ENCODE peak calls at places on chromosomes 6 and 20, in seven cellular contexts. One of them, this sample, is unnamed.

GRCh38 chr6:169921227-169921626 is 169.8 kb downstream of the ERMARD start:
- DNase-seq in activated CD4-positive, CD25-positive, alpha-beta regulatory T cell treated with anti-CD3 and anti-CD28 coated beads, Interleukin-2, amount 50 U/mL, for 72 hours: no peak
- DNase-seq in stimulated activated CD4-positive, alpha-beta T cell treated with anti-CD3 and anti-CD28 coated beads, Interleukin-4, amount 100 ng/mL, for 48 hours: no peak
- DNase-seq in astrocyte of the spinal cord: no peak
- DNase-seq in astrocyte of the cerebellum: no peak
- DNase-seq in DMS 273 treated with DMSO at 0.1 percent for 48 hours: no peak
- DNase-seq in hepatocyte: no peak
- DNase-seq in this sample: no peak

GRCh38 chr20:63372971-63373885 is 12.1 kb upstream of the CHRNA4 start:
- DNase-seq in DMS 273 treated with DMSO at 0.1 percent for 48 hours: no peak
- DNase-seq in astrocyte of the spinal cord: no peak
- DNase-seq in hepatocyte: no peak
- DNase-seq in activated CD4-positive, CD25-positive, alpha-beta regulatory T cell treated with anti-CD3 and anti-CD28 coated beads, Interleukin-2, amount 50 U/mL, for 72 hours: no peak
- DNase-seq in astrocyte of the cerebellum: no peak
- DNase-seq in stimulated activated CD4-positive, alpha-beta T cell treated with anti-CD3 and anti-CD28 coated beads, Interleukin-4, amount 100 ng/mL, for 48 hours: no peak
- DNase-seq in this sample: no peak

GRCh38 chr6:111478064-111478476 is 4.9 kb downstream of the REV3L start:
- DNase-seq in astrocyte of the cerebellum: no peak
- DNase-seq in hepatocyte: no peak
- DNase-seq in DMS 273 treated with DMSO at 0.1 percent for 48 hours: no peak
- DNase-seq in astrocyte of the spinal cord: peak; percentile 55
- DNase-seq in stimulated activated CD4-positive, alpha-beta T cell treated with anti-CD3 and anti-CD28 coated beads, Interleukin-4, amount 100 ng/mL, for 48 hours: no peak
- DNase-seq in activated CD4-positive, CD25-positive, alpha-beta regulatory T cell treated with anti-CD3 and anti-CD28 coated beads, Interleukin-2, amount 50 U/mL, for 72 hours: no peak
- DNase-seq in this sample: no peak

GRCh38 chr6:21754891-21755290 is 161.3 kb downstream of the SOX4 start:
- DNase-seq in activated CD4-positive, CD25-positive, alpha-beta regulatory T cell treated with anti-CD3 and anti-CD28 coated beads, Interleukin-2, amount 50 U/mL, for 72 hours: no peak
- DNase-seq in hepatocyte: peak; percentile 42
- DNase-seq in stimulated activated CD4-positive, alpha-beta T cell treated with anti-CD3 and anti-CD28 coated beads, Interleukin-4, amount 100 ng/mL, for 48 hours: no peak
- DNase-seq in astrocyte of the cerebellum: no peak
- DNase-seq in astrocyte of the spinal cord: peak; percentile 74
- DNase-seq in DMS 273 treated with DMSO at 0.1 percent for 48 hours: no peak
- DNase-seq in this sample: no peak

GRCh38 chr6:36976005-36976261 is 10.1 kb downstream of the MTCH1 start:
- DNase-seq in activated CD4-positive, CD25-positive, alpha-beta regulatory T cell treated with anti-CD3 and anti-CD28 coated beads, Interleukin-2, amount 50 U/mL, for 72 hours: no peak
- DNase-seq in astrocyte of the spinal cord: no peak
- DNase-seq in DMS 273 treated with DMSO at 0.1 percent for 48 hours: no peak
- DNase-seq in astrocyte of the cerebellum: no peak
- DNase-seq in hepatocyte: no peak
- DNase-seq in stimulated activated CD4-positive, alpha-beta T cell treated with anti-CD3 and anti-CD28 coated beads, Interleukin-4, amount 100 ng/mL, for 48 hours: no peak
- DNase-seq in this sample: no peak

GRCh38 chr6:123393333-123393732 is 243.4 kb downstream of the TRDN start:
- DNase-seq in hepatocyte: peak; percentile 12
- DNase-seq in astrocyte of the spinal cord: peak; percentile 49
- DNase-seq in astrocyte of the cerebellum: no peak
- DNase-seq in activated CD4-positive, CD25-positive, alpha-beta regulatory T cell treated with anti-CD3 and anti-CD28 coated beads, Interleukin-2, amount 50 U/mL, for 72 hours: no peak
- DNase-seq in stimulated activated CD4-positive, alpha-beta T cell treated with anti-CD3 and anti-CD28 coated beads, Interleukin-4, amount 100 ng/mL, for 48 hours: no peak
- DNase-seq in DMS 273 treated with DMSO at 0.1 percent for 48 hours: no peak
- DNase-seq in this sample: peak; percentile 70

GRCh38 chr20:37361336-37361735 is 15.4 kb downstream of the SRC start:
- DNase-seq in stimulated activated CD4-positive, alpha-beta T cell treated with anti-CD3 and anti-CD28 coated beads, Interleukin-4, amount 100 ng/mL, for 48 hours: no peak
- DNase-seq in DMS 273 treated with DMSO at 0.1 percent for 48 hours: no peak
- DNase-seq in astrocyte of the cerebellum: no peak
- DNase-seq in hepatocyte: no peak
- DNase-seq in activated CD4-positive, CD25-positive, alpha-beta regulatory T cell treated with anti-CD3 and anti-CD28 coated beads, Interleukin-2, amount 50 U/mL, for 72 hours: peak; percentile 15
- DNase-seq in astrocyte of the spinal cord: no peak
- DNase-seq in this sample: no peak

GRCh38 chr6:140208286-140208685 is 833.8 kb upstream of the CITED2 start:
- DNase-seq in astrocyte of the cerebellum: no peak
- DNase-seq in astrocyte of the spinal cord: no peak
- DNase-seq in DMS 273 treated with DMSO at 0.1 percent for 48 hours: peak; percentile 91
- DNase-seq in stimulated activated CD4-positive, alpha-beta T cell treated with anti-CD3 and anti-CD28 coated beads, Interleukin-4, amount 100 ng/mL, for 48 hours: no peak
- DNase-seq in activated CD4-positive, CD25-positive, alpha-beta regulatory T cell treated with anti-CD3 and anti-CD28 coated beads, Interleukin-2, amount 50 U/mL, for 72 hours: no peak
- DNase-seq in hepatocyte: no peak
- DNase-seq in this sample: peak; percentile 85

GRCh38 chr20:1122388-1123315 is 4.2 kb downstream of the PSMF1 start:
- DNase-seq in hepatocyte: peak; percentile 44
- DNase-seq in DMS 273 treated with DMSO at 0.1 percent for 48 hours: no peak
- DNase-seq in activated CD4-positive, CD25-positive, alpha-beta regulatory T cell treated with anti-CD3 and anti-CD28 coated beads, Interleukin-2, amount 50 U/mL, for 72 hours: no peak
- DNase-seq in astrocyte of the spinal cord: peak; percentile 48
- DNase-seq in stimulated activated CD4-positive, alpha-beta T cell treated with anti-CD3 and anti-CD28 coated beads, Interleukin-4, amount 100 ng/mL, for 48 hours: no peak
- DNase-seq in astrocyte of the cerebellum: peak; percentile 19
- DNase-seq in this sample: no peak

GRCh38 chr20:52082612-52083011 is 109.0 kb downstream of the ZFP64 start:
- DNase-seq in stimulated activated CD4-positive, alpha-beta T cell treated with anti-CD3 and anti-CD28 coated beads, Interleukin-4, amount 100 ng/mL, for 48 hours: no peak
- DNase-seq in astrocyte of the spinal cord: peak; percentile 14
- DNase-seq in astrocyte of the cerebellum: no peak
- DNase-seq in hepatocyte: no peak
- DNase-seq in DMS 273 treated with DMSO at 0.1 percent for 48 hours: no peak
- DNase-seq in activated CD4-positive, CD25-positive, alpha-beta regulatory T cell treated with anti-CD3 and anti-CD28 coated beads, Interleukin-2, amount 50 U/mL, for 72 hours: no peak
- DNase-seq in this sample: no peak

GRCh38 chr20:4896971-4897497 is 104.3 kb downstream of the SLC23A2 start:
- DNase-seq in stimulated activated CD4-positive, alpha-beta T cell treated with anti-CD3 and anti-CD28 coated beads, Interleukin-4, amount 100 ng/mL, for 48 hours: no peak
- DNase-seq in hepatocyte: peak; percentile 40
- DNase-seq in DMS 273 treated with DMSO at 0.1 percent for 48 hours: no peak
- DNase-seq in astrocyte of the spinal cord: no peak
- DNase-seq in activated CD4-positive, CD25-positive, alpha-beta regulatory T cell treated with anti-CD3 and anti-CD28 coated beads, Interleukin-2, amount 50 U/mL, for 72 hours: no peak
- DNase-seq in astrocyte of the cerebellum: no peak
- DNase-seq in this sample: no peak

GRCh38 chr6:72760130-72760793 is 138.4 kb downstream of the KCNQ5 start:
- DNase-seq in DMS 273 treated with DMSO at 0.1 percent for 48 hours: no peak
- DNase-seq in astrocyte of the cerebellum: no peak
- DNase-seq in astrocyte of the spinal cord: peak; percentile 28
- DNase-seq in activated CD4-positive, CD25-positive, alpha-beta regulatory T cell treated with anti-CD3 and anti-CD28 coated beads, Interleukin-2, amount 50 U/mL, for 72 hours: no peak
- DNase-seq in stimulated activated CD4-positive, alpha-beta T cell treated with anti-CD3 and anti-CD28 coated beads, Interleukin-4, amount 100 ng/mL, for 48 hours: no peak
- DNase-seq in hepatocyte: no peak
- DNase-seq in this sample: peak; percentile 13

GRCh38 chr6:126204598-126204997 is 135.3 kb upstream of the CENPW start:
- DNase-seq in astrocyte of the cerebellum: no peak
- DNase-seq in stimulated activated CD4-positive, alpha-beta T cell treated with anti-CD3 and anti-CD28 coated beads, Interleukin-4, amount 100 ng/mL, for 48 hours: no peak
- DNase-seq in activated CD4-positive, CD25-positive, alpha-beta regulatory T cell treated with anti-CD3 and anti-CD28 coated beads, Interleukin-2, amount 50 U/mL, for 72 hours: no peak
- DNase-seq in hepatocyte: no peak
- DNase-seq in DMS 273 treated with DMSO at 0.1 percent for 48 hours: no peak
- DNase-seq in astrocyte of the spinal cord: no peak
- DNase-seq in this sample: no peak

GRCh38 chr6:162442675-162443074 is 284.9 kb downstream of the PRKN start:
- DNase-seq in astrocyte of the cerebellum: peak; percentile 3
- DNase-seq in astrocyte of the spinal cord: no peak
- DNase-seq in DMS 273 treated with DMSO at 0.1 percent for 48 hours: no peak
- DNase-seq in stimulated activated CD4-positive, alpha-beta T cell treated with anti-CD3 and anti-CD28 coated beads, Interleukin-4, amount 100 ng/mL, for 48 hours: no peak
- DNase-seq in hepatocyte: peak; percentile 19
- DNase-seq in activated CD4-positive, CD25-positive, alpha-beta regulatory T cell treated with anti-CD3 and anti-CD28 coated beads, Interleukin-2, amount 50 U/mL, for 72 hours: no peak
- DNase-seq in this sample: no peak

GRCh38 chr20:51417745-51418529 is 124.6 kb downstream of the NFATC2 start:
- DNase-seq in stimulated activated CD4-positive, alpha-beta T cell treated with anti-CD3 and anti-CD28 coated beads, Interleukin-4, amount 100 ng/mL, for 48 hours: no peak
- DNase-seq in activated CD4-positive, CD25-positive, alpha-beta regulatory T cell treated with anti-CD3 and anti-CD28 coated beads, Interleukin-2, amount 50 U/mL, for 72 hours: no peak
- DNase-seq in DMS 273 treated with DMSO at 0.1 percent for 48 hours: no peak
- DNase-seq in astrocyte of the spinal cord: no peak
- DNase-seq in astrocyte of the cerebellum: no peak
- DNase-seq in hepatocyte: no peak
- DNase-seq in this sample: no peak

GRCh38 chr20:63102720-63103375 is 96.1 kb upstream of the BHLHE23 start:
- DNase-seq in DMS 273 treated with DMSO at 0.1 percent for 48 hours: no peak
- DNase-seq in astrocyte of the cerebellum: no peak
- DNase-seq in activated CD4-positive, CD25-positive, alpha-beta regulatory T cell treated with anti-CD3 and anti-CD28 coated beads, Interleukin-2, amount 50 U/mL, for 72 hours: peak; percentile 62
- DNase-seq in astrocyte of the spinal cord: no peak
- DNase-seq in stimulated activated CD4-positive, alpha-beta T cell treated with anti-CD3 and anti-CD28 coated beads, Interleukin-4, amount 100 ng/mL, for 48 hours: peak; percentile 60
- DNase-seq in hepatocyte: no peak
- DNase-seq in this sample: no peak

GRCh38 chr6:170289108-170289931 is 1.6 kb downstream of the DLL1 start:
- DNase-seq in astrocyte of the cerebellum: no peak
- DNase-seq in activated CD4-positive, CD25-positive, alpha-beta regulatory T cell treated with anti-CD3 and anti-CD28 coated beads, Interleukin-2, amount 50 U/mL, for 72 hours: no peak
- DNase-seq in DMS 273 treated with DMSO at 0.1 percent for 48 hours: no peak
- DNase-seq in stimulated activated CD4-positive, alpha-beta T cell treated with anti-CD3 and anti-CD28 coated beads, Interleukin-4, amount 100 ng/mL, for 48 hours: no peak
- DNase-seq in hepatocyte: no peak
- DNase-seq in astrocyte of the spinal cord: no peak
- DNase-seq in this sample: no peak

GRCh38 chr6:159169193-159169555 is at the start of gene FNDC1:
- DNase-seq in stimulated activated CD4-positive, alpha-beta T cell treated with anti-CD3 and anti-CD28 coated beads, Interleukin-4, amount 100 ng/mL, for 48 hours: peak; percentile 59
- DNase-seq in DMS 273 treated with DMSO at 0.1 percent for 48 hours: no peak
- DNase-seq in astrocyte of the spinal cord: no peak
- DNase-seq in activated CD4-positive, CD25-positive, alpha-beta regulatory T cell treated with anti-CD3 and anti-CD28 coated beads, Interleukin-2, amount 50 U/mL, for 72 hours: peak; percentile 71
- DNase-seq in astrocyte of the cerebellum: no peak
- DNase-seq in hepatocyte: peak; percentile 84
- DNase-seq in this sample: no peak

GRCh38 chr6:34791164-34791841 is 580 bp upstream of the BLTP3A start:
- DNase-seq in hepatocyte: peak; percentile 69
- DNase-seq in astrocyte of the cerebellum: no peak
- DNase-seq in stimulated activated CD4-positive, alpha-beta T cell treated with anti-CD3 and anti-CD28 coated beads, Interleukin-4, amount 100 ng/mL, for 48 hours: peak; percentile 18
- DNase-seq in activated CD4-positive, CD25-positive, alpha-beta regulatory T cell treated with anti-CD3 and anti-CD28 coated beads, Interleukin-2, amount 50 U/mL, for 72 hours: no peak
- DNase-seq in astrocyte of the spinal cord: peak; percentile 25
- DNase-seq in DMS 273 treated with DMSO at 0.1 percent for 48 hours: peak; percentile 56
- DNase-seq in this sample: peak; percentile 26

GRCh38 chr6:132259070-132259469 is 142.2 kb downstream of the MOXD1 start:
- DNase-seq in stimulated activated CD4-positive, alpha-beta T cell treated with anti-CD3 and anti-CD28 coated beads, Interleukin-4, amount 100 ng/mL, for 48 hours: no peak
- DNase-seq in astrocyte of the spinal cord: peak; percentile 52
- DNase-seq in astrocyte of the cerebellum: peak; percentile 29
- DNase-seq in hepatocyte: peak; percentile 19
- DNase-seq in DMS 273 treated with DMSO at 0.1 percent for 48 hours: no peak
- DNase-seq in activated CD4-positive, CD25-positive, alpha-beta regulatory T cell treated with anti-CD3 and anti-CD28 coated beads, Interleukin-2, amount 50 U/mL, for 72 hours: no peak
- DNase-seq in this sample: no peak

GRCh38 chr20:9831032-9831431 is 7.8 kb downstream of the PAK5 start:
- DNase-seq in astrocyte of the spinal cord: no peak
- DNase-seq in activated CD4-positive, CD25-positive, alpha-beta regulatory T cell treated with anti-CD3 and anti-CD28 coated beads, Interleukin-2, amount 50 U/mL, for 72 hours: no peak
- DNase-seq in hepatocyte: no peak
- DNase-seq in astrocyte of the cerebellum: no peak
- DNase-seq in stimulated activated CD4-positive, alpha-beta T cell treated with anti-CD3 and anti-CD28 coated beads, Interleukin-4, amount 100 ng/mL, for 48 hours: no peak
- DNase-seq in DMS 273 treated with DMSO at 0.1 percent for 48 hours: no peak
- DNase-seq in this sample: no peak

GRCh38 chr20:10297684-10298240 is 79.1 kb downstream of the SNAP25 start:
- DNase-seq in stimulated activated CD4-positive, alpha-beta T cell treated with anti-CD3 and anti-CD28 coated beads, Interleukin-4, amount 100 ng/mL, for 48 hours: no peak
- DNase-seq in astrocyte of the spinal cord: peak; percentile 35
- DNase-seq in activated CD4-positive, CD25-positive, alpha-beta regulatory T cell treated with anti-CD3 and anti-CD28 coated beads, Interleukin-2, amount 50 U/mL, for 72 hours: no peak
- DNase-seq in DMS 273 treated with DMSO at 0.1 percent for 48 hours: no peak
- DNase-seq in astrocyte of the cerebellum: no peak
- DNase-seq in hepatocyte: no peak
- DNase-seq in this sample: no peak

GRCh38 chr6:121305957-121306607 is 28.2 kb downstream of the TBC1D32 start:
- DNase-seq in activated CD4-positive, CD25-positive, alpha-beta regulatory T cell treated with anti-CD3 and anti-CD28 coated beads, Interleukin-2, amount 50 U/mL, for 72 hours: no peak
- DNase-seq in astrocyte of the spinal cord: peak; percentile 53
- DNase-seq in astrocyte of the cerebellum: peak; percentile 16
- DNase-seq in hepatocyte: peak; percentile 49
- DNase-seq in DMS 273 treated with DMSO at 0.1 percent for 48 hours: peak; percentile 4
- DNase-seq in stimulated activated CD4-positive, alpha-beta T cell treated with anti-CD3 and anti-CD28 coated beads, Interleukin-4, amount 100 ng/mL, for 48 hours: no peak
- DNase-seq in this sample: no peak

GRCh38 chr6:135054238-135054574 is 416 bp downstream of the HBS1L start:
- DNase-seq in activated CD4-positive, CD25-positive, alpha-beta regulatory T cell treated with anti-CD3 and anti-CD28 coated beads, Interleukin-2, amount 50 U/mL, for 72 hours: no peak
- DNase-seq in stimulated activated CD4-positive, alpha-beta T cell treated with anti-CD3 and anti-CD28 coated beads, Interleukin-4, amount 100 ng/mL, for 48 hours: no peak
- DNase-seq in astrocyte of the cerebellum: no peak
- DNase-seq in DMS 273 treated with DMSO at 0.1 percent for 48 hours: no peak
- DNase-seq in hepatocyte: peak; percentile 4
- DNase-seq in astrocyte of the spinal cord: no peak
- DNase-seq in this sample: no peak

GRCh38 chr20:57680131-57680716 is 29.6 kb downstream of the PMEPA1 start:
- DNase-seq in activated CD4-positive, CD25-positive, alpha-beta regulatory T cell treated with anti-CD3 and anti-CD28 coated beads, Interleukin-2, amount 50 U/mL, for 72 hours: no peak
- DNase-seq in astrocyte of the cerebellum: no peak
- DNase-seq in DMS 273 treated with DMSO at 0.1 percent for 48 hours: no peak
- DNase-seq in astrocyte of the spinal cord: no peak
- DNase-seq in hepatocyte: no peak
- DNase-seq in stimulated activated CD4-positive, alpha-beta T cell treated with anti-CD3 and anti-CD28 coated beads, Interleukin-4, amount 100 ng/mL, for 48 hours: no peak
- DNase-seq in this sample: no peak

GRCh38 chr20:1870792-1871550 is 24.2 kb upstream of the SIRPA start:
- DNase-seq in astrocyte of the spinal cord: no peak
- DNase-seq in stimulated activated CD4-positive, alpha-beta T cell treated with anti-CD3 and anti-CD28 coated beads, Interleukin-4, amount 100 ng/mL, for 48 hours: no peak
- DNase-seq in activated CD4-positive, CD25-positive, alpha-beta regulatory T cell treated with anti-CD3 and anti-CD28 coated beads, Interleukin-2, amount 50 U/mL, for 72 hours: no peak
- DNase-seq in hepatocyte: peak; percentile 64
- DNase-seq in DMS 273 treated with DMSO at 0.1 percent for 48 hours: no peak
- DNase-seq in astrocyte of the cerebellum: no peak
- DNase-seq in this sample: no peak

GRCh38 chr20:60100780-60101179 is 142.6 kb downstream of the CDH26 start:
- DNase-seq in hepatocyte: no peak
- DNase-seq in astrocyte of the spinal cord: no peak
- DNase-seq in astrocyte of the cerebellum: no peak
- DNase-seq in activated CD4-positive, CD25-positive, alpha-beta regulatory T cell treated with anti-CD3 and anti-CD28 coated beads, Interleukin-2, amount 50 U/mL, for 72 hours: no peak
- DNase-seq in DMS 273 treated with DMSO at 0.1 percent for 48 hours: no peak
- DNase-seq in stimulated activated CD4-positive, alpha-beta T cell treated with anti-CD3 and anti-CD28 coated beads, Interleukin-4, amount 100 ng/mL, for 48 hours: no peak
- DNase-seq in this sample: no peak

GRCh38 chr6:138654715-138655634 is 118.6 kb upstream of the CCDC28A start:
- DNase-seq in astrocyte of the cerebellum: no peak
- DNase-seq in hepatocyte: no peak
- DNase-seq in activated CD4-positive, CD25-positive, alpha-beta regulatory T cell treated with anti-CD3 and anti-CD28 coated beads, Interleukin-2, amount 50 U/mL, for 72 hours: no peak
- DNase-seq in astrocyte of the spinal cord: peak; percentile 46
- DNase-seq in DMS 273 treated with DMSO at 0.1 percent for 48 hours: no peak
- DNase-seq in stimulated activated CD4-positive, alpha-beta T cell treated with anti-CD3 and anti-CD28 coated beads, Interleukin-4, amount 100 ng/mL, for 48 hours: no peak
- DNase-seq in this sample: no peak

GRCh38 chr20:35318502-35319157 is 26.4 kb upstream of the FAM83C start:
- DNase-seq in astrocyte of the cerebellum: peak; percentile 63
- DNase-seq in stimulated activated CD4-positive, alpha-beta T cell treated with anti-CD3 and anti-CD28 coated beads, Interleukin-4, amount 100 ng/mL, for 48 hours: no peak
- DNase-seq in hepatocyte: peak; percentile 83
- DNase-seq in activated CD4-positive, CD25-positive, alpha-beta regulatory T cell treated with anti-CD3 and anti-CD28 coated beads, Interleukin-2, amount 50 U/mL, for 72 hours: no peak
- DNase-seq in astrocyte of the spinal cord: peak; percentile 86
- DNase-seq in DMS 273 treated with DMSO at 0.1 percent for 48 hours: no peak
- DNase-seq in this sample: no peak

GRCh38 chr6:153392156-153392555 is 261.1 kb upstream of the RGS17 start:
- DNase-seq in astrocyte of the spinal cord: peak; percentile 5
- DNase-seq in hepatocyte: no peak
- DNase-seq in stimulated activated CD4-positive, alpha-beta T cell treated with anti-CD3 and anti-CD28 coated beads, Interleukin-4, amount 100 ng/mL, for 48 hours: no peak
- DNase-seq in activated CD4-positive, CD25-positive, alpha-beta regulatory T cell treated with anti-CD3 and anti-CD28 coated beads, Interleukin-2, amount 50 U/mL, for 72 hours: no peak
- DNase-seq in DMS 273 treated with DMSO at 0.1 percent for 48 hours: no peak
- DNase-seq in astrocyte of the cerebellum: no peak
- DNase-seq in this sample: no peak

GRCh38 chr6:52558266-52559000 is 18.4 kb downstream of the TRAM2 start:
- DNase-seq in DMS 273 treated with DMSO at 0.1 percent for 48 hours: no peak
- DNase-seq in astrocyte of the spinal cord: no peak
- DNase-seq in hepatocyte: no peak
- DNase-seq in activated CD4-positive, CD25-positive, alpha-beta regulatory T cell treated with anti-CD3 and anti-CD28 coated beads, Interleukin-2, amount 50 U/mL, for 72 hours: no peak
- DNase-seq in stimulated activated CD4-positive, alpha-beta T cell treated with anti-CD3 and anti-CD28 coated beads, Interleukin-4, amount 100 ng/mL, for 48 hours: no peak
- DNase-seq in astrocyte of the cerebellum: no peak
- DNase-seq in this sample: no peak

GRCh38 chr20:17738154-17738553 is 38.4 kb downstream of the BANF2 start:
- DNase-seq in activated CD4-positive, CD25-positive, alpha-beta regulatory T cell treated with anti-CD3 and anti-CD28 coated beads, Interleukin-2, amount 50 U/mL, for 72 hours: no peak
- DNase-seq in DMS 273 treated with DMSO at 0.1 percent for 48 hours: no peak
- DNase-seq in stimulated activated CD4-positive, alpha-beta T cell treated with anti-CD3 and anti-CD28 coated beads, Interleukin-4, amount 100 ng/mL, for 48 hours: no peak
- DNase-seq in astrocyte of the cerebellum: no peak
- DNase-seq in astrocyte of the spinal cord: no peak
- DNase-seq in hepatocyte: no peak
- DNase-seq in this sample: no peak

GRCh38 chr6:4655196-4656025 is 120.8 kb upstream of the CDYL start:
- DNase-seq in DMS 273 treated with DMSO at 0.1 percent for 48 hours: no peak
- DNase-seq in astrocyte of the cerebellum: no peak
- DNase-seq in stimulated activated CD4-positive, alpha-beta T cell treated with anti-CD3 and anti-CD28 coated beads, Interleukin-4, amount 100 ng/mL, for 48 hours: no peak
- DNase-seq in hepatocyte: no peak
- DNase-seq in activated CD4-positive, CD25-positive, alpha-beta regulatory T cell treated with anti-CD3 and anti-CD28 coated beads, Interleukin-2, amount 50 U/mL, for 72 hours: no peak
- DNase-seq in astrocyte of the spinal cord: no peak
- DNase-seq in this sample: no peak

GRCh38 chr20:20736303-20736702 is 23.9 kb upstream of the RALGAPA2 start:
- DNase-seq in stimulated activated CD4-positive, alpha-beta T cell treated with anti-CD3 and anti-CD28 coated beads, Interleukin-4, amount 100 ng/mL, for 48 hours: no peak
- DNase-seq in astrocyte of the cerebellum: no peak
- DNase-seq in hepatocyte: no peak
- DNase-seq in activated CD4-positive, CD25-positive, alpha-beta regulatory T cell treated with anti-CD3 and anti-CD28 coated beads, Interleukin-2, amount 50 U/mL, for 72 hours: no peak
- DNase-seq in DMS 273 treated with DMSO at 0.1 percent for 48 hours: no peak
- DNase-seq in astrocyte of the spinal cord: no peak
- DNase-seq in this sample: no peak

GRCh38 chr6:135624402-135625297 is 127.1 kb upstream of the AHI1 start:
- DNase-seq in activated CD4-positive, CD25-positive, alpha-beta regulatory T cell treated with anti-CD3 and anti-CD28 coated beads, Interleukin-2, amount 50 U/mL, for 72 hours: no peak
- DNase-seq in astrocyte of the spinal cord: peak; percentile 56
- DNase-seq in astrocyte of the cerebellum: no peak
- DNase-seq in DMS 273 treated with DMSO at 0.1 percent for 48 hours: no peak
- DNase-seq in stimulated activated CD4-positive, alpha-beta T cell treated with anti-CD3 and anti-CD28 coated beads, Interleukin-4, amount 100 ng/mL, for 48 hours: no peak
- DNase-seq in hepatocyte: no peak
- DNase-seq in this sample: no peak

GRCh38 chr6:148440877-148441453 is 98.3 kb downstream of the SASH1 start:
- DNase-seq in DMS 273 treated with DMSO at 0.1 percent for 48 hours: peak; percentile 4
- DNase-seq in activated CD4-positive, CD25-positive, alpha-beta regulatory T cell treated with anti-CD3 and anti-CD28 coated beads, Interleukin-2, amount 50 U/mL, for 72 hours: no peak
- DNase-seq in stimulated activated CD4-positive, alpha-beta T cell treated with anti-CD3 and anti-CD28 coated beads, Interleukin-4, amount 100 ng/mL, for 48 hours: no peak
- DNase-seq in astrocyte of the spinal cord: peak; percentile 74
- DNase-seq in hepatocyte: peak; percentile 72
- DNase-seq in astrocyte of the cerebellum: peak; percentile 49
- DNase-seq in this sample: no peak

GRCh38 chr6:113642714-113643442 is 214.3 kb upstream of the MARCKS start:
- DNase-seq in hepatocyte: peak; percentile 94
- DNase-seq in DMS 273 treated with DMSO at 0.1 percent for 48 hours: no peak
- DNase-seq in stimulated activated CD4-positive, alpha-beta T cell treated with anti-CD3 and anti-CD28 coated beads, Interleukin-4, amount 100 ng/mL, for 48 hours: no peak
- DNase-seq in astrocyte of the spinal cord: no peak
- DNase-seq in astrocyte of the cerebellum: no peak
- DNase-seq in activated CD4-positive, CD25-positive, alpha-beta regulatory T cell treated with anti-CD3 and anti-CD28 coated beads, Interleukin-2, amount 50 U/mL, for 72 hours: no peak
- DNase-seq in this sample: no peak

GRCh38 chr20:31695849-31696804 is 26.5 kb downstream of the BCL2L1 start:
- DNase-seq in activated CD4-positive, CD25-positive, alpha-beta regulatory T cell treated with anti-CD3 and anti-CD28 coated beads, Interleukin-2, amount 50 U/mL, for 72 hours: no peak
- DNase-seq in astrocyte of the spinal cord: peak; percentile 37
- DNase-seq in stimulated activated CD4-positive, alpha-beta T cell treated with anti-CD3 and anti-CD28 coated beads, Interleukin-4, amount 100 ng/mL, for 48 hours: no peak
- DNase-seq in astrocyte of the cerebellum: no peak
- DNase-seq in hepatocyte: peak; percentile 80
- DNase-seq in DMS 273 treated with DMSO at 0.1 percent for 48 hours: no peak
- DNase-seq in this sample: no peak